ENCODE peak calls at places on chromosome 10, in six cellular contexts. V is NCI-H226, F is esophagus muscularis mucosa, C is amniotic stem cell, J is NCI-H460, K is memory B cell. G is an unnamed sample.

GRCh38 chr10:22016046-22016705 is 12.6 kb upstream of the DNAJC1 start:
- DNase-seq in C (no peak), V (peak; percentile 8), F (no peak), J (no peak), K (no peak), G (no peak)

GRCh38 chr10:71688256-71688655 is 31.3 kb downstream of the C10orf105 start:
- DNase-seq in F (no peak), J (no peak), V (no peak), K (no peak), C (no peak), G (no peak)

GRCh38 chr10:112227331-112227961 is 43.9 kb upstream of the GPAM start:
- DNase-seq in J (no peak), V (no peak), C (no peak), K (no peak), F (no peak), G (no peak)

GRCh38 chr10:10830316-10831061 is 187.2 kb upstream of the CELF2 start:
- DNase-seq in K (no peak), V (peak; percentile 82), J (no peak), C (peak; percentile 67), F (no peak), G (no peak)

GRCh38 chr10:34789993-34790506 is 25.0 kb downstream of the PARD3 start:
- DNase-seq in F (no peak), J (no peak), K (no peak), V (no peak), C (no peak), G (no peak)

GRCh38 chr10:78578929-78579328 is 489.8 kb upstream of the ZMIZ1 start:
- DNase-seq in K (no peak), V (no peak), C (no peak), J (no peak), F (no peak), G (no peak)

GRCh38 chr10:60377955-60378354 is 11.7 kb downstream of the ANK3 start:
- DNase-seq in J (peak; percentile 18), C (no peak), V (peak; percentile 66), F (no peak), K (no peak), G (no peak)

GRCh38 chr10:111511751-111512150 is 434.9 kb downstream of the ADRA2A start:
- DNase-seq in F (no peak), J (no peak), K (no peak), V (no peak), C (no peak), G (no peak)

G was measured in vagina.